ENCODE peak calls at places on chromosomes 11 and 22, in ten cellular contexts. B, T, E, S, Y, N, H, V, A and Z are unnamed samples.

GRCh38 chr11:118241191-118242098 is 10.7 kb downstream of the MPZL3 start:
- DNase-seq in Y (no peak), S (peak; percentile 39), V (no peak), H (peak; percentile 37), E (no peak), B (peak; percentile 38), A (no peak), N (no peak), T (no peak), Z (peak; percentile 92)

GRCh38 chr11:44539971-44540370 is 25.5 kb upstream of the CD82 start:
- DNase-seq in S (no peak), A (no peak), N (no peak), V (no peak), B (no peak), Y (no peak), E (no peak), T (no peak), H (no peak), Z (no peak)

GRCh38 chr11:34492806-34493414 is 20.7 kb downstream of the ELF5 start:
- DNase-seq in E (peak; percentile 23), H (peak; percentile 65), V (peak; percentile 72), B (peak; percentile 63), T (no peak), S (peak; percentile 19), A (peak; percentile 38), Y (peak; percentile 75), N (peak; percentile 43), Z (peak; percentile 70)

GRCh38 chr22:21012446-21013407 is 2.2 kb upstream of the P2RX6 start:
- DNase-seq in T (no peak), H (no peak), V (no peak), B (no peak), E (no peak), S (no peak), N (no peak), Y (no peak), A (no peak), Z (no peak)

GRCh38 chr11:128985880-128986279 is 43.2 kb upstream of the TP53AIP1 start:
- DNase-seq in Y (no peak), E (no peak), N (no peak), S (no peak), A (no peak), B (no peak), V (no peak), T (no peak), H (no peak), Z (no peak)

GRCh38 chr11:534592-535518 is 521 bp downstream of the HRAS start:
- DNase-seq in T (peak; percentile 71), S (no peak), N (peak; percentile 62), V (no peak), B (peak; percentile 18), A (no peak), H (peak; percentile 14), Y (peak; percentile 35), E (no peak), Z (no peak)

GRCh38 chr11:73996161-73996747 is 12.6 kb downstream of the UCP3 start:
- DNase-seq in V (no peak), H (no peak), S (no peak), E (no peak), T (no peak), A (no peak), Y (no peak), B (no peak), N (no peak), Z (no peak)

GRCh38 chr11:62719302-62719978 is 7.8 kb downstream of the HNRNPUL2 start:
- DNase-seq in Y (no peak), S (no peak), A (no peak), H (no peak), V (no peak), E (no peak), N (no peak), T (no peak), B (no peak), Z (no peak)

GRCh38 chr11:27875480-27876208 is 175.4 kb upstream of the BDNF start:
- DNase-seq in H (no peak), S (no peak), T (no peak), N (no peak), Y (no peak), A (no peak), E (no peak), B (no peak), V (no peak), Z (peak; percentile 36)

GRCh38 chr11:61728940-61729219 is 23.6 kb upstream of the MYRF start:
- DNase-seq in N (no peak), Y (peak; percentile 80), S (no peak), A (peak; percentile 21), E (peak; percentile 79), B (no peak), V (no peak), H (peak; percentile 19), T (no peak), Z (peak; percentile 92)